ENCODE peak calls at places on chromosomes 13 and 19, in seven cellular contexts. One of them, this sample, is unnamed.

GRCh38 chr13:64551755-64552154 is 2678.4 kb downstream of the PCDH9 start:
- DNase-seq in progenitor cell of endocrine pancreas: no peak
- DNase-seq in AG04449: peak
- DNase-seq in tibial nerve: no peak
- DNase-seq in frontal cortex: no peak
- DNase-seq in thoracic aorta: no peak
- DNase-seq in NCI-H1048: no peak
- DNase-seq in this sample: no peak

GRCh38 chr13:35496011-35496410 is 19.5 kb upstream of the MAB21L1 start:
- DNase-seq in progenitor cell of endocrine pancreas: no peak
- DNase-seq in NCI-H1048: no peak
- DNase-seq in thoracic aorta: no peak
- DNase-seq in tibial nerve: no peak
- DNase-seq in AG04449: no peak
- DNase-seq in frontal cortex: no peak
- DNase-seq in this sample: no peak

GRCh38 chr19:17090501-17091074 is 15.0 kb downstream of the MYO9B start:
- DNase-seq in frontal cortex: no peak
- DNase-seq in AG04449: no peak
- DNase-seq in tibial nerve: no peak
- DNase-seq in thoracic aorta: no peak
- DNase-seq in NCI-H1048: no peak
- DNase-seq in progenitor cell of endocrine pancreas: no peak
- DNase-seq in this sample: no peak

GRCh38 chr19:35552534-35553384 is 7.3 kb downstream of the TMEM147 start:
- DNase-seq in AG04449: no peak
- DNase-seq in progenitor cell of endocrine pancreas: no peak
- DNase-seq in tibial nerve: no peak
- DNase-seq in thoracic aorta: no peak
- DNase-seq in NCI-H1048: no peak
- DNase-seq in frontal cortex: no peak
- DNase-seq in this sample: no peak

GRCh38 chr19:35436477-35437141 is 11.4 kb upstream of the FFAR2 start:
- DNase-seq in NCI-H1048: no peak
- DNase-seq in frontal cortex: no peak
- DNase-seq in tibial nerve: no peak
- DNase-seq in AG04449: no peak
- DNase-seq in progenitor cell of endocrine pancreas: no peak
- DNase-seq in thoracic aorta: no peak
- DNase-seq in this sample: no peak

GRCh38 chr19:45008554-45008953 is 7.3 kb downstream of the RELB start:
- DNase-seq in AG04449: no peak
- DNase-seq in NCI-H1048: no peak
- DNase-seq in tibial nerve: no peak
- DNase-seq in progenitor cell of endocrine pancreas: no peak
- DNase-seq in thoracic aorta: no peak
- DNase-seq in frontal cortex: no peak
- DNase-seq in this sample: no peak

GRCh38 chr13:99227909-99228688 is 27.4 kb downstream of the UBAC2 start:
- DNase-seq in tibial nerve: no peak
- DNase-seq in NCI-H1048: no peak
- DNase-seq in progenitor cell of endocrine pancreas: no peak
- DNase-seq in AG04449: no peak
- DNase-seq in frontal cortex: no peak
- DNase-seq in thoracic aorta: no peak
- DNase-seq in this sample: no peak

GRCh38 chr19:57830071-57830602 is at the start of gene ZNF587B:
- DNase-seq in AG04449: no peak
- DNase-seq in thoracic aorta: no peak
- DNase-seq in tibial nerve: no peak
- DNase-seq in NCI-H1048: no peak
- DNase-seq in frontal cortex: peak
- DNase-seq in progenitor cell of endocrine pancreas: peak
- DNase-seq in this sample: peak

GRCh38 chr13:55199132-55199531 is 1941.6 kb upstream of the PRR20A start:
- DNase-seq in progenitor cell of endocrine pancreas: no peak
- DNase-seq in frontal cortex: no peak
- DNase-seq in tibial nerve: no peak
- DNase-seq in NCI-H1048: no peak
- DNase-seq in AG04449: no peak
- DNase-seq in thoracic aorta: no peak
- DNase-seq in this sample: no peak

GRCh38 chr13:89726690-89727435 is 1620.6 kb upstream of the MIR17HG start:
- DNase-seq in frontal cortex: no peak
- DNase-seq in progenitor cell of endocrine pancreas: no peak
- DNase-seq in tibial nerve: no peak
- DNase-seq in NCI-H1048: no peak
- DNase-seq in thoracic aorta: no peak
- DNase-seq in AG04449: no peak
- DNase-seq in this sample: no peak

GRCh38 chr19:42091300-42092266 is 15.6 kb downstream of the ZNF574 start:
- DNase-seq in progenitor cell of endocrine pancreas: no peak
- DNase-seq in thoracic aorta: no peak
- DNase-seq in frontal cortex: no peak
- DNase-seq in AG04449: no peak
- DNase-seq in tibial nerve: no peak
- DNase-seq in NCI-H1048: no peak
- DNase-seq in this sample: peak

GRCh38 chr19:3499738-3500428 is 591 bp downstream of the DOHH start:
- DNase-seq in frontal cortex: no peak
- DNase-seq in AG04449: no peak
- DNase-seq in progenitor cell of endocrine pancreas: no peak
- DNase-seq in thoracic aorta: no peak
- DNase-seq in tibial nerve: no peak
- DNase-seq in NCI-H1048: no peak
- DNase-seq in this sample: no peak

GRCh38 chr19:56838930-56839664 is 1.4 kb downstream of the PEG3 start:
- DNase-seq in NCI-H1048: no peak
- DNase-seq in tibial nerve: peak
- DNase-seq in frontal cortex: peak
- DNase-seq in thoracic aorta: peak
- DNase-seq in progenitor cell of endocrine pancreas: no peak
- DNase-seq in AG04449: no peak
- DNase-seq in this sample: no peak

GRCh38 chr19:24141612-24142011 is 54.6 kb downstream of the ZNF254 start:
- DNase-seq in frontal cortex: no peak
- DNase-seq in NCI-H1048: no peak
- DNase-seq in tibial nerve: no peak
- DNase-seq in progenitor cell of endocrine pancreas: no peak
- DNase-seq in thoracic aorta: no peak
- DNase-seq in AG04449: no peak
- DNase-seq in this sample: no peak

GRCh38 chr13:93270769-93271753 is 44.5 kb downstream of the GPC6 start:
- DNase-seq in NCI-H1048: no peak
- DNase-seq in thoracic aorta: no peak
- DNase-seq in tibial nerve: no peak
- DNase-seq in frontal cortex: no peak
- DNase-seq in AG04449: no peak
- DNase-seq in progenitor cell of endocrine pancreas: no peak
- DNase-seq in this sample: no peak

GRCh38 chr19:18745012-18745735 is 45.9 kb downstream of the COMP start:
- DNase-seq in AG04449: no peak
- DNase-seq in thoracic aorta: no peak
- DNase-seq in tibial nerve: no peak
- DNase-seq in NCI-H1048: no peak
- DNase-seq in frontal cortex: no peak
- DNase-seq in progenitor cell of endocrine pancreas: no peak
- DNase-seq in this sample: no peak

GRCh38 chr19:43639507-43640423 is at the start of gene CADM4:
- DNase-seq in frontal cortex: peak
- DNase-seq in progenitor cell of endocrine pancreas: no peak
- DNase-seq in AG04449: no peak
- DNase-seq in thoracic aorta: no peak
- DNase-seq in tibial nerve: no peak
- DNase-seq in NCI-H1048: peak
- DNase-seq in this sample: no peak

GRCh38 chr13:80086304-80086721 is 254.6 kb downstream of the SPRY2 start:
- DNase-seq in AG04449: no peak
- DNase-seq in progenitor cell of endocrine pancreas: no peak
- DNase-seq in frontal cortex: no peak
- DNase-seq in thoracic aorta: no peak
- DNase-seq in NCI-H1048: no peak
- DNase-seq in tibial nerve: no peak
- DNase-seq in this sample: no peak

GRCh38 chr19:38321646-38322323 is 2.1 kb downstream of the KCNK6 start:
- DNase-seq in frontal cortex: no peak
- DNase-seq in tibial nerve: no peak
- DNase-seq in AG04449: no peak
- DNase-seq in thoracic aorta: no peak
- DNase-seq in progenitor cell of endocrine pancreas: no peak
- DNase-seq in NCI-H1048: no peak
- DNase-seq in this sample: peak

GRCh38 chr13:109148243-109148642 is 518.8 kb downstream of the MYO16 start:
- DNase-seq in progenitor cell of endocrine pancreas: no peak
- DNase-seq in thoracic aorta: no peak
- DNase-seq in NCI-H1048: no peak
- DNase-seq in frontal cortex: no peak
- DNase-seq in tibial nerve: no peak
- DNase-seq in AG04449: no peak
- DNase-seq in this sample: no peak

GRCh38 chr19:900302-901111 is 7.2 kb downstream of the RNU6-9 start:
- DNase-seq in tibial nerve: no peak
- DNase-seq in NCI-H1048: no peak
- DNase-seq in frontal cortex: no peak
- DNase-seq in progenitor cell of endocrine pancreas: no peak
- DNase-seq in thoracic aorta: no peak
- DNase-seq in AG04449: no peak
- DNase-seq in this sample: no peak

GRCh38 chr13:76016799-76017198 is 380.7 kb downstream of the LMO7 start:
- DNase-seq in tibial nerve: no peak
- DNase-seq in thoracic aorta: no peak
- DNase-seq in frontal cortex: no peak
- DNase-seq in NCI-H1048: no peak
- DNase-seq in progenitor cell of endocrine pancreas: no peak
- DNase-seq in AG04449: no peak
- DNase-seq in this sample: peak

GRCh38 chr19:41928221-41928683 is at the start of gene ERFL:
- DNase-seq in frontal cortex: peak
- DNase-seq in AG04449: no peak
- DNase-seq in tibial nerve: no peak
- DNase-seq in thoracic aorta: no peak
- DNase-seq in NCI-H1048: no peak
- DNase-seq in progenitor cell of endocrine pancreas: no peak
- DNase-seq in this sample: no peak

GRCh38 chr19:2822846-2823245 is 3.2 kb downstream of the ZNF554 start:
- DNase-seq in NCI-H1048: no peak
- DNase-seq in frontal cortex: no peak
- DNase-seq in AG04449: no peak
- DNase-seq in tibial nerve: no peak
- DNase-seq in thoracic aorta: no peak
- DNase-seq in progenitor cell of endocrine pancreas: no peak
- DNase-seq in this sample: no peak

GRCh38 chr19:51131780-51132680 is 7.3 kb downstream of the SIGLEC9 start:
- DNase-seq in thoracic aorta: no peak
- DNase-seq in progenitor cell of endocrine pancreas: no peak
- DNase-seq in frontal cortex: no peak
- DNase-seq in NCI-H1048: no peak
- DNase-seq in tibial nerve: no peak
- DNase-seq in AG04449: no peak
- DNase-seq in this sample: peak

GRCh38 chr13:102555914-102556553 is 40.8 kb upstream of the TPP2 start:
- DNase-seq in NCI-H1048: no peak
- DNase-seq in frontal cortex: peak
- DNase-seq in progenitor cell of endocrine pancreas: no peak
- DNase-seq in AG04449: no peak
- DNase-seq in tibial nerve: no peak
- DNase-seq in thoracic aorta: no peak
- DNase-seq in this sample: peak

GRCh38 chr19:3692141-3693029 is 7.9 kb downstream of the PIP5K1C start:
- DNase-seq in NCI-H1048: no peak
- DNase-seq in tibial nerve: no peak
- DNase-seq in progenitor cell of endocrine pancreas: no peak
- DNase-seq in frontal cortex: no peak
- DNase-seq in thoracic aorta: no peak
- DNase-seq in AG04449: no peak
- DNase-seq in this sample: peak

GRCh38 chr19:58548859-58549663 is 5.2 kb downstream of the TRIM28 start:
- DNase-seq in frontal cortex: no peak
- DNase-seq in thoracic aorta: no peak
- DNase-seq in progenitor cell of endocrine pancreas: no peak
- DNase-seq in NCI-H1048: no peak
- DNase-seq in AG04449: no peak
- DNase-seq in tibial nerve: no peak
- DNase-seq in this sample: no peak

GRCh38 chr13:46629811-46630413 is 76.9 kb downstream of the LRCH1 start:
- DNase-seq in thoracic aorta: no peak
- DNase-seq in frontal cortex: no peak
- DNase-seq in AG04449: no peak
- DNase-seq in tibial nerve: no peak
- DNase-seq in progenitor cell of endocrine pancreas: no peak
- DNase-seq in NCI-H1048: no peak
- DNase-seq in this sample: no peak

GRCh38 chr19:5823579-5824281 is 15.8 kb downstream of the FUT6 start:
- DNase-seq in thoracic aorta: no peak
- DNase-seq in progenitor cell of endocrine pancreas: no peak
- DNase-seq in AG04449: no peak
- DNase-seq in tibial nerve: no peak
- DNase-seq in frontal cortex: no peak
- DNase-seq in NCI-H1048: no peak
- DNase-seq in this sample: no peak

GRCh38 chr13:107900775-107901174 is 314.6 kb downstream of the LIG4 start:
- DNase-seq in tibial nerve: no peak
- DNase-seq in progenitor cell of endocrine pancreas: no peak
- DNase-seq in thoracic aorta: no peak
- DNase-seq in NCI-H1048: no peak
- DNase-seq in AG04449: no peak
- DNase-seq in frontal cortex: no peak
- DNase-seq in this sample: no peak

GRCh38 chr19:12065100-12065538 is 588 bp downstream of the ZNF844 start:
- DNase-seq in tibial nerve: no peak
- DNase-seq in NCI-H1048: no peak
- DNase-seq in thoracic aorta: no peak
- DNase-seq in progenitor cell of endocrine pancreas: no peak
- DNase-seq in AG04449: no peak
- DNase-seq in frontal cortex: peak
- DNase-seq in this sample: peak